ENCODE peak calls at places on chromosomes 6 and 20, in six cellular contexts. M is cardiac muscle cell; H is AG08396; B is CD8-positive, alpha-beta memory T cell; S is skeletal muscle cell; V is HT1080. L is an unnamed sample.

GRCh38 chr20:59788811-59789210 is 144.6 kb downstream of the SYCP2 start:
- DNase-seq in M (no peak), H (no peak), B (no peak), S (no peak), V (no peak), L (no peak)

GRCh38 chr20:2538931-2539330 is 2.6 kb downstream of the TMC2 start:
- DNase-seq in M (no peak), H (no peak), B (no peak), S (no peak), V (no peak), L (no peak)

GRCh38 chr6:154039231-154039842 is at the start of gene OPRM1:
- DNase-seq in M (peak; percentile 44), H (peak; percentile 22), B (peak; percentile 5), S (no peak), V (peak; percentile 52), L (no peak)

GRCh38 chr20:50772418-50773185 is 22.3 kb upstream of the BCAS4 start:
- DNase-seq in M (no peak), H (no peak), B (no peak), S (no peak), V (no peak), L (no peak)

GRCh38 chr6:110509617-110510231 is 33.3 kb upstream of the SLC22A16 start:
- DNase-seq in M (peak; percentile 65), H (peak; percentile 12), B (no peak), S (peak; percentile 67), V (peak; percentile 97), L (peak; percentile 94)

GRCh38 chr20:52132337-52132736 is 59.2 kb downstream of the ZFP64 start:
- DNase-seq in M (no peak), H (no peak), B (no peak), S (no peak), V (no peak), L (no peak)

GRCh38 chr6:118706702-118707101 is 55.3 kb upstream of the CEP85L start:
- DNase-seq in M (peak; percentile 9), H (no peak), B (no peak), S (no peak), V (no peak), L (no peak)

GRCh38 chr20:35021063-35021462 is 65.4 kb downstream of the MYH7B start:
- DNase-seq in M (peak; percentile 67), H (no peak), B (no peak), S (no peak), V (no peak), L (no peak)

GRCh38 chr6:105968230-105968954 is 117.7 kb upstream of the PRDM1 start:
- DNase-seq in M (no peak), H (peak; percentile 32), B (no peak), S (no peak), V (no peak), L (peak; percentile 75)

GRCh38 chr20:8172191-8172590 is 40.1 kb downstream of the PLCB1 start:
- DNase-seq in M (no peak), H (no peak), B (no peak), S (no peak), V (no peak), L (no peak)